ENCODE peak calls at places on chromosome 11, in ten cellular contexts. W is ovary, U is upper lobe of left lung, L is stomach, P is suprapubic skin, D is sigmoid colon, H is tibial nerve, Y is GM12878, C is HepG2, I is SK-N-SH. B is an unnamed sample.

GRCh38 chr11:2569321-2569721 is 124.5 kb downstream of the KCNQ1 start:
- DNase-seq in W (no peak), U (no peak), L (no peak), P (no peak), D (peak; percentile 60), H (no peak), Y (no peak), C (no peak), I (no peak), B (no peak)

GRCh38 chr11:94295534-94295933 is 8.8 kb upstream of the IZUMO1R start:
- DNase-seq in W (no peak), U (no peak), L (no peak), P (no peak), D (no peak), H (no peak), Y (no peak), C (no peak), I (no peak), B (no peak)

GRCh38 chr11:12329169-12329568 is 48.2 kb upstream of the PARVA start:
- DNase-seq in W (no peak), U (no peak), L (no peak), P (no peak), D (no peak), H (no peak), Y (no peak), C (no peak), I (no peak), B (no peak)

GRCh38 chr11:56917708-56918450 is 70.8 kb upstream of the OR5AK2 start:
- DNase-seq in W (no peak), U (no peak), L (no peak), P (no peak), D (no peak), H (no peak), Y (no peak), C (no peak), I (peak; percentile 10), B (no peak)

GRCh38 chr11:134449713-134450112 is 37.7 kb upstream of the B3GAT1 start:
- DNase-seq in W (no peak), U (no peak), L (no peak), P (no peak), D (peak; percentile 20), H (no peak), Y (no peak), C (no peak), I (no peak), B (no peak)

GRCh38 chr11:94938399-94939055 is 34.8 kb downstream of the CWC15 start:
- DNase-seq in W (no peak), U (peak; percentile 40), L (no peak), P (peak; percentile 82), D (peak; percentile 90), H (peak; percentile 48), Y (no peak), C (no peak), I (peak; percentile 24), B (no peak)

GRCh38 chr11:34051349-34052035 is at the start of gene CAPRIN1:
- DNase-seq in W (peak; percentile 83), U (peak; percentile 89), L (peak; percentile 87), P (peak; percentile 90), D (peak; percentile 92), H (peak; percentile 68), Y (peak; percentile 65), C (peak; percentile 89), I (peak; percentile 95), B (peak; percentile 89)

GRCh38 chr11:122671270-122671906 is 15.9 kb downstream of the UBASH3B start:
- DNase-seq in W (no peak), U (no peak), L (no peak), P (no peak), D (no peak), H (no peak), Y (no peak), C (no peak), I (no peak), B (no peak)

GRCh38 chr11:3135491-3136440 is 29.3 kb downstream of the OSBPL5 start:
- DNase-seq in W (no peak), U (no peak), L (no peak), P (peak; percentile 73), D (peak; percentile 61), H (no peak), Y (no peak), C (no peak), I (no peak), B (peak; percentile 7)

GRCh38 chr11:4677948-4678347 is 19.7 kb downstream of the OR51E2 start:
- DNase-seq in W (no peak), U (no peak), L (no peak), P (no peak), D (no peak), H (no peak), Y (no peak), C (no peak), I (no peak), B (no peak)

GRCh38 chr11:120097721-120098385 is 40.1 kb downstream of the TRIM29 start:
- DNase-seq in W (no peak), U (no peak), L (no peak), P (no peak), D (no peak), H (no peak), Y (no peak), C (no peak), I (peak; percentile 1), B (no peak)
- H3K27me3 ChIP-seq in W (no peaks in the 10 kb centered on the region), U (no peaks in the 10 kb centered on the region), L (no peaks in the 10 kb centered on the region), P (peaks cover 15% of the 10 kb centered on the region), D (no peaks in the 10 kb centered on the region), H (no peaks in the 10 kb centered on the region), Y (peaks cover 4% of the 10 kb centered on the region), C (peaks cover 38% of the 10 kb centered on the region), I (no peaks in the 10 kb centered on the region), B (peaks cover 5% of the 10 kb centered on the region)

GRCh38 chr11:65617136-65617850 is 1.7 kb downstream of the PCNX3 start:
- DNase-seq in W (no peak), U (no peak), L (no peak), P (no peak), D (no peak), H (no peak), Y (no peak), C (no peak), I (no peak), B (no peak)

GRCh38 chr11:65617990-65618751 is 2.6 kb downstream of the PCNX3 start:
- DNase-seq in W (no peak), U (no peak), L (no peak), P (no peak), D (no peak), H (no peak), Y (no peak), C (no peak), I (no peak), B (no peak)

GRCh38 chr11:65619281-65619928 is 3.8 kb downstream of the PCNX3 start:
- DNase-seq in W (no peak), U (no peak), L (no peak), P (no peak), D (no peak), H (no peak), Y (no peak), C (no peak), I (no peak), B (no peak)

GRCh38 chr11:65620666-65621065 is 5.1 kb downstream of the PCNX3 start:
- DNase-seq in W (no peak), U (no peak), L (no peak), P (no peak), D (no peak), H (no peak), Y (no peak), C (no peak), I (no peak), B (no peak)

DNA sequence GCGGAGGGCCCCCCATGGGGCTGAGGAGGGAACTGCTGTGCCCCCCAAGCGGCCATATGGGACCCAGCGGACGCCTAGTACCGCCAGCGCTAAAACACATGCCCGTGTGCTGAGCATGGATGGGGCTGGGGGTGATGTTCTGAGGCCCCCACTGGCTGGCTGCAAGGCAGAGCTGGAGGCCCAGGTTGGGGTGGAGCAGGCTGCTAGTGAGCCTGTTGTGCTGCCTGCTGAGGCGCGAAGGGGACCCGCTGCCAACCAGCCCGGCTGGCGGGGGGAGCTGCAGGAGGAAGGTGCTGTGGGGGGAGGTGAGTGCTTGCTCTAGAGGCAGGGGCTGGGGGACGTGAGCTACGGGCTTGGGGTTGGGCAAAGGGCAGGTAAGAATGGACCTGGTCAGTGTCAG is 3.2 kb downstream of the PCNX3 start:
- DNase-seq in W (no peak), U (no peak), L (no peak), P (no peak), D (no peak), H (no peak), Y (no peak), C (no peak), I (no peak), B (no peak)
- TF ChIP-seq EP300 in W (no peak), U (no peak), L (no peak), P (no peak), D (no peak), H (no peak), Y (no peak), C (no peak), I (no peak), B (no peak)

DNA sequence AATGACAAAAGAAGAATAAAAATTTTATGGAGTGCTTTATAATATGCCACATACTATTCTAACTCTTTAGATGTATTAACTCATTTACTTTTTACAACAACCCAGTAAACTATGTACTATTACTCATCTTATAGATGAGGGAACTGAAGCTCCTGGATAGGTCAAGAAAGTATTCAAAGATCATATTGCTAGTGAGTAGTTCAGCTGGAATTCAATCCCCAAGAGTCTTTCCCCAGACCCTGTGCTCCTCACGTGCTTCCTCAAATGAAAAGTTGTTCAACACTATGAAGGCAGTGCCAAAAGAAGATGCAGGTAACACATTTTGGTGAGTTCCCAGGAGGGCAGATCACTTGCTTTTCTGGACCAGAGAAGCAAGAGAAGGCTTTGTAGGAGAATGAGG is 46.8 kb downstream of the BTG4 start:
- DNase-seq in W (no peak), U (no peak), L (no peak), P (no peak), D (no peak), H (no peak), Y (no peak), C (no peak), I (no peak), B (no peak)
- H3K36me3 ChIP-seq in W (no peaks in the 10 kb centered on the region), U (no peaks in the 10 kb centered on the region), L (no peaks in the 10 kb centered on the region), P (no peaks in the 10 kb centered on the region), D (no peaks in the 10 kb centered on the region), H (no peaks in the 10 kb centered on the region), Y (no peaks in the 10 kb centered on the region), C (no peaks in the 10 kb centered on the region), I (no peaks in the 10 kb centered on the region), B (no peaks in the 10 kb centered on the region)

DNA sequence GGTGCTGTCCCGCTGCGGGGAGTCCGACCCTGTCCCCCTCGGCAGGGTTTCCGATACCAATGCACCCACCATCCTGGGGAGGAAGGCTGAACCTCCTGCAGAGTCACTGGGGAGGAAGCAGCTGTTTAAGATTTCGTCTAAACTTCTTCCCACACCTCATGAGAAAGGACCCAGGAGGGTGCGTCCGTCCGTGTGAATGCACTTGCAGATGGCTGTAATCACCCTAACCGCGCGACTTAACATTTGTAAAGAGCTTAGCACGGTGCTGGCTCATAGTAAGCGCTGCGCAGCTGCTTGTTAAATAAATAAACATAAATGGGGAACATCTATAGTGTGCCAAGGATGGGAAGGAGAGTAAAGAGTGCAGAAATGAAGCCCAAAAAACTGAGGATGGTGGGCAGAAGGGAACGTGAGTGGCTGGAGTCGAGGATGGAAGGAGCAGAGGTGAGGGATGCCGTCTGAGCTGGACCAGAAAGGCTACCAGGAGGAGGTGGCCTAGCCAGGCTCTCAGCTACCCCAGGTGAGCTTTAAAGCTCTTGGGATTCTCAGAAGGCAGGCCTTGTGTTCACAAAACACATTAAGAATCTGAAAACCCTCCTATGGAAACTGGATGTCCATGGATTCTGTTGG is 4.8 kb upstream of the ANO1 start:
- DNase-seq in W (no peak), U (peak; percentile 12), L (no peak), P (peak; percentile 57), D (peak; percentile 44), H (no peak), Y (no peak), C (no peak), I (no peak), B (no peak)
- H3K27me3 ChIP-seq in W (no peaks in the 10 kb centered on the region), U (peaks cover 4% of the 10 kb centered on the region), L (no peaks in the 10 kb centered on the region), P (peaks cover 62% of the 10 kb centered on the region), D (peaks cover 35% of the 10 kb centered on the region), H (no peaks in the 10 kb centered on the region), Y (peaks cover 11% of the 10 kb centered on the region), C (peaks cover 83% of the 10 kb centered on the region), I (peaks cover 8% of the 10 kb centered on the region), B (peaks cover 78% of the 10 kb centered on the region)

GRCh38 chr11:117843666-117844484 is 19.3 kb upstream of the FXYD2 start:
- DNase-seq in W (peak; percentile 89), U (peak; percentile 81), L (peak; percentile 83), P (peak; percentile 91), D (peak; percentile 88), H (peak; percentile 94), Y (no peak), C (no peak), I (peak; percentile 74), B (peak; percentile 84)
- TF ChIP-seq EP300 in W (no peak), U (no peak), L (no peak), P (no peak), D (no peak), H (no peak), Y (no peak), C (no peak), I (no peak), B (no peak)

B was measured in transverse colon.